ENCODE peak calls at places on chromosomes 13 and 19, in eight cellular contexts. One of them, this sample, is unnamed.

GRCh38 chr19:48935864-48936263 is 2.4 kb downstream of the DHDH start:
- DNase-seq in NCI-H69: no peak
- DNase-seq in transverse colon: no peak
- DNase-seq in activated naive CD4-positive, alpha-beta T cell treated with anti-CD3 and anti-CD28 coated beads for 36 hours: no peak
- DNase-seq in HAP-1: no peak
- DNase-seq in tibial nerve: no peak
- DNase-seq in T-helper 1 cell: no peak
- DNase-seq in GM18507: no peak
- DNase-seq in this sample: no peak

GRCh38 chr13:53159439-53159838 is 130.8 kb downstream of the OLFM4 start:
- DNase-seq in GM18507: no peak
- DNase-seq in activated naive CD4-positive, alpha-beta T cell treated with anti-CD3 and anti-CD28 coated beads for 36 hours: no peak
- DNase-seq in NCI-H69: peak
- DNase-seq in tibial nerve: no peak
- DNase-seq in HAP-1: no peak
- DNase-seq in transverse colon: no peak
- DNase-seq in T-helper 1 cell: no peak
- DNase-seq in this sample: no peak

GRCh38 chr13:112725346-112726017 is 35.6 kb downstream of the ATP11A start:
- DNase-seq in NCI-H69: peak
- DNase-seq in tibial nerve: no peak
- DNase-seq in T-helper 1 cell: no peak
- DNase-seq in GM18507: no peak
- DNase-seq in HAP-1: no peak
- DNase-seq in transverse colon: no peak
- DNase-seq in activated naive CD4-positive, alpha-beta T cell treated with anti-CD3 and anti-CD28 coated beads for 36 hours: peak
- DNase-seq in this sample: no peak

GRCh38 chr13:93723316-93723715 is 496.7 kb downstream of the GPC6 start:
- DNase-seq in tibial nerve: no peak
- DNase-seq in GM18507: no peak
- DNase-seq in transverse colon: no peak
- DNase-seq in NCI-H69: peak
- DNase-seq in activated naive CD4-positive, alpha-beta T cell treated with anti-CD3 and anti-CD28 coated beads for 36 hours: no peak
- DNase-seq in T-helper 1 cell: no peak
- DNase-seq in HAP-1: no peak
- DNase-seq in this sample: no peak

GRCh38 chr19:17385878-17386611 is 8.0 kb downstream of the CCDC194 start:
- DNase-seq in GM18507: no peak
- DNase-seq in T-helper 1 cell: peak
- DNase-seq in tibial nerve: peak
- DNase-seq in activated naive CD4-positive, alpha-beta T cell treated with anti-CD3 and anti-CD28 coated beads for 36 hours: peak
- DNase-seq in transverse colon: peak
- DNase-seq in HAP-1: peak
- DNase-seq in NCI-H69: peak
- DNase-seq in this sample: peak

GRCh38 chr13:113820813-113821651 is 42.8 kb downstream of the GAS6 start:
- DNase-seq in T-helper 1 cell: no peak
- DNase-seq in GM18507: no peak
- DNase-seq in activated naive CD4-positive, alpha-beta T cell treated with anti-CD3 and anti-CD28 coated beads for 36 hours: no peak
- DNase-seq in NCI-H69: peak
- DNase-seq in HAP-1: no peak
- DNase-seq in transverse colon: peak
- DNase-seq in tibial nerve: peak
- DNase-seq in this sample: no peak

GRCh38 chr19:5271145-5271544 is 69.5 kb downstream of the PTPRS start:
- DNase-seq in transverse colon: no peak
- DNase-seq in tibial nerve: no peak
- DNase-seq in HAP-1: no peak
- DNase-seq in T-helper 1 cell: no peak
- DNase-seq in GM18507: no peak
- DNase-seq in activated naive CD4-positive, alpha-beta T cell treated with anti-CD3 and anti-CD28 coated beads for 36 hours: no peak
- DNase-seq in NCI-H69: no peak
- DNase-seq in this sample: no peak

GRCh38 chr19:13154911-13155471 is 4.8 kb downstream of the IER2 start:
- DNase-seq in HAP-1: peak
- DNase-seq in GM18507: no peak
- DNase-seq in T-helper 1 cell: peak
- DNase-seq in tibial nerve: peak
- DNase-seq in transverse colon: peak
- DNase-seq in NCI-H69: peak
- DNase-seq in activated naive CD4-positive, alpha-beta T cell treated with anti-CD3 and anti-CD28 coated beads for 36 hours: peak
- DNase-seq in this sample: peak

GRCh38 chr13:45882626-45883025 is 31.1 kb upstream of the SIAH3 start:
- DNase-seq in GM18507: no peak
- DNase-seq in tibial nerve: no peak
- DNase-seq in HAP-1: no peak
- DNase-seq in transverse colon: no peak
- DNase-seq in NCI-H69: no peak
- DNase-seq in T-helper 1 cell: no peak
- DNase-seq in activated naive CD4-positive, alpha-beta T cell treated with anti-CD3 and anti-CD28 coated beads for 36 hours: no peak
- DNase-seq in this sample: no peak

GRCh38 chr13:21071015-21071414 is 9.6 kb upstream of the LATS2 start:
- DNase-seq in transverse colon: no peak
- DNase-seq in activated naive CD4-positive, alpha-beta T cell treated with anti-CD3 and anti-CD28 coated beads for 36 hours: no peak
- DNase-seq in NCI-H69: no peak
- DNase-seq in tibial nerve: no peak
- DNase-seq in HAP-1: no peak
- DNase-seq in T-helper 1 cell: no peak
- DNase-seq in GM18507: no peak
- DNase-seq in this sample: no peak

This sample was measured in naive thymus-derived CD8-positive, alpha-beta T cell.